ENCODE peak calls at places on chromosome 18, in ten cellular contexts. U is fibroblast of the aortic adventitia, R is brain microvascular endothelial cell, X is transverse colon, K is A549, T is fibroblast of lung, J is heart right ventricle, Y is endothelial cell, N is left ventricle myocardium inferior, H is neural progenitor cell. Z is an unnamed sample.

GRCh38 chr18:79786781-79787526 is 10.8 kb upstream of the KCNG2 start:
- DNase-seq in U (peak), R (no peak), X (no peak), K (no peak), T (no peak), J (no peak), Y (no peak), N (no peak), H (no peak), Z (no peak)

GRCh38 chr18:36247036-36247435 is 50.5 kb upstream of the FHOD3 start:
- DNase-seq in U (no peak), R (no peak), X (no peak), K (no peak), T (no peak), J (no peak), Y (no peak), N (no peak), H (no peak), Z (peak)

GRCh38 chr18:21826196-21826595 is 85.6 kb downstream of the MIB1 start:
- DNase-seq in U (peak), R (no peak), X (no peak), K (no peak), T (peak), J (no peak), Y (no peak), N (no peak), H (peak), Z (no peak)

GRCh38 chr18:31204169-31204568 is 41.5 kb upstream of the DSC1 start:
- DNase-seq in U (no peak), R (no peak), X (no peak), K (no peak), T (no peak), J (no peak), Y (no peak), N (no peak), H (no peak), Z (no peak)

GRCh38 chr18:79221136-79221535 is 151.9 kb downstream of the ATP9B start:
- DNase-seq in U (no peak), R (no peak), X (no peak), K (no peak), T (no peak), J (no peak), Y (no peak), N (no peak), H (no peak), Z (no peak)

GRCh38 chr18:27004056-27004829 is 138.7 kb upstream of the AQP4 start:
- DNase-seq in U (peak), R (peak), X (no peak), K (peak), T (peak), J (no peak), Y (no peak), N (no peak), H (peak), Z (no peak)

GRCh38 chr18:13539050-13539449 is 187.3 kb downstream of the FAM210A start:
- DNase-seq in U (no peak), R (no peak), X (peak), K (peak), T (no peak), J (no peak), Y (no peak), N (no peak), H (no peak), Z (no peak)

GRCh38 chr18:79607361-79607930 is 72.2 kb upstream of the CTDP1 start:
- DNase-seq in U (no peak), R (no peak), X (no peak), K (no peak), T (no peak), J (peak), Y (no peak), N (peak), H (no peak), Z (no peak)

GRCh38 chr18:29078272-29078671 is 901.3 kb upstream of the CDH2 start:
- DNase-seq in U (no peak), R (no peak), X (no peak), K (no peak), T (no peak), J (no peak), Y (no peak), N (no peak), H (no peak), Z (no peak)

GRCh38 chr18:11494093-11494492 is 115.3 kb upstream of the SLC35G4 start:
- DNase-seq in U (no peak), R (peak), X (no peak), K (no peak), T (peak), J (no peak), Y (no peak), N (no peak), H (no peak), Z (no peak)

GRCh38 chr18:11739893-11740292 is 50.8 kb downstream of the GNAL start:
- DNase-seq in U (no peak), R (no peak), X (no peak), K (no peak), T (no peak), J (no peak), Y (no peak), N (no peak), H (no peak), Z (no peak)

GRCh38 chr18:13267517-13267916 is 49.0 kb downstream of the LDLRAD4 start:
- DNase-seq in U (no peak), R (no peak), X (no peak), K (no peak), T (no peak), J (no peak), Y (no peak), N (no peak), H (no peak), Z (no peak)

GRCh38 chr18:76450452-76450851 is 44.6 kb downstream of the ZNF516 start:
- DNase-seq in U (peak), R (no peak), X (no peak), K (no peak), T (peak), J (no peak), Y (no peak), N (no peak), H (no peak), Z (no peak)

GRCh38 chr18:79819951-79820351 is 22.2 kb downstream of the KCNG2 start:
- DNase-seq in U (no peak), R (no peak), X (no peak), K (no peak), T (no peak), J (no peak), Y (no peak), N (no peak), H (no peak), Z (no peak)

GRCh38 chr18:70931942-70932814 is 643.3 kb downstream of the SOCS6 start:
- DNase-seq in U (peak), R (peak), X (no peak), K (peak), T (peak), J (no peak), Y (no peak), N (no peak), H (peak), Z (no peak)

GRCh38 chr18:63137999-63138448 is 181.5 kb downstream of the BCL2 start:
- DNase-seq in U (no peak), R (no peak), X (no peak), K (no peak), T (no peak), J (no peak), Y (peak), N (no peak), H (no peak), Z (no peak)

GRCh38 chr18:32289480-32290075 is 99.7 kb downstream of the MEP1B start:
- DNase-seq in U (peak), R (peak), X (peak), K (peak), T (peak), J (no peak), Y (peak), N (no peak), H (peak), Z (no peak)

GRCh38 chr18:21868770-21869169 is 128.2 kb downstream of the MIB1 start:
- DNase-seq in U (no peak), R (no peak), X (no peak), K (no peak), T (no peak), J (no peak), Y (no peak), N (no peak), H (no peak), Z (no peak)

GRCh38 chr18:79211844-79212243 is 142.7 kb downstream of the ATP9B start:
- DNase-seq in U (peak), R (no peak), X (no peak), K (no peak), T (no peak), J (no peak), Y (no peak), N (no peak), H (no peak), Z (no peak)

GRCh38 chr18:44733069-44733753 is 52.5 kb downstream of the SETBP1 start:
- DNase-seq in U (peak), R (peak), X (no peak), K (peak), T (peak), J (no peak), Y (no peak), N (no peak), H (no peak), Z (no peak)

GRCh38 chr18:58044370-58045264 is 591 bp downstream of the NEDD4L start:
- DNase-seq in U (peak), R (no peak), X (peak), K (peak), T (peak), J (peak), Y (peak), N (peak), H (peak), Z (no peak)
- TF ChIP-seq CTCF in U (no peak), R (no peak), X (peak), K (no peak), T (no peak), J (no peak), Y (peak), N (peak), H (no peak), Z (peak)

GRCh38 chr18:51151568-51152511 is 45.6 kb downstream of the MEX3C start:
- DNase-seq in U (no peak), R (no peak), X (peak), K (no peak), T (no peak), J (no peak), Y (no peak), N (no peak), H (no peak), Z (peak)
- TF ChIP-seq CTCF in U (no peak), R (no peak), X (no peak), K (no peak), T (no peak), J (no peak), Y (no peak), N (no peak), H (no peak), Z (no peak)

DNA sequence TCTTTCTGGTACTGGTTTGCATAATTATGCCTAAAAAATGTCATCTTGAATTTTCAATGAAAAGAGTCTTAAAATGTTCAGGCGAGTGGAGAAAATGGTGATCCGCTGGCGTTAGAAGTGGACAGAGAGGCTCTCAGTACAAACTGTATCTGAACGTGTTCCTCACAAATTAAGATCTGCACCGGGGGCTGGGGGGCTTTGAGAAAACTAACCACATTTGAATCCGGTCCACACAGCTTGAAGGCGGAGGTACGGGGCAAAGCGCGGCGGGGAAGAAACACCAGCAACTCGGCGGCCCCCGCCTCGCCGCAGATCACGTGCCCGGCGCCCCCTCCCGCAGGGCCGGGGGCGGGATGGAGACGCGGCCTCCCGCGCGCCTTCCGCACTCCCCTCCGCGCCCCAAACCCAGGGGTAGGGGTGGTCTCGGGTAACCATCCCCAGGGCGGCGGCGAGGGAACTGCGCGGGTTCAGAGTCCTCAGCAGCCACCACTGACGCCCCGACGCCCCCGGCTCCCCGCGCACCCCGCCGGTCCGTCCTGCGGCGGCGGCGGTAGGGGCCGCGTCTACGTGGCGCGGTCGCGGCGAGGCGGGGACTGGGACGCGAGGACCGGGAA is 531 bp downstream of the LPIN2 start:
- DNase-seq in U (no peak), R (no peak), X (peak), K (peak), T (peak), J (peak), Y (peak), N (peak), H (no peak), Z (no peak)
- TF ChIP-seq CTCF in U (no peak), R (no peak), X (no peak), K (no peak), T (no peak), J (no peak), Y (no peak), N (no peak), H (no peak), Z (no peak)

GRCh38 chr18:50340078-50340477 is 34.8 kb upstream of the SKA1 start:
- DNase-seq in U (no peak), R (no peak), X (no peak), K (no peak), T (no peak), J (no peak), Y (no peak), N (no peak), H (no peak), Z (no peak)
- TF ChIP-seq CTCF in U (no peak), R (peak), X (no peak), K (no peak), T (no peak), J (no peak), Y (no peak), N (no peak), H (peak), Z (no peak)

DNA sequence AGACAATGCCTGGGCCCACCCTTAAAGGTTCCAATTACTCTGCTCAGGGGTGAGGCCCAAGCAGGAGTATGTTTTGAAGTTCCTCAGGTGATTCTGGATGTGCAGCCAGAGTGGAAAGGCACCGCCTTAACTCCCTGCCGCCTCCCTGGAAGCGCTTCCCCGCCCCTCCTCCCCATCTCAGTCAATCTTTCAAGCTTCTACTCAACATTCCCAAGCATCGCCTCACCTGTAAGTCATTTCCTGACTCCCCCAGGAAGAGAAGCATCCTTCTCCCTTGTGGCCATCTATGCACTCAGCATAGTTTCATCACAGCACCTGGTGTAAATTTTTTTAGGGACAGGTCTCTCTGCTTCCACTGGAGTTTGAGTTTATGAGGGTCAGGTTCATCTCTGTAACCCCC is 67.5 kb downstream of the MYL12B start:
- DNase-seq in U (no peak), R (no peak), X (no peak), K (no peak), T (no peak), J (no peak), Y (no peak), N (no peak), H (no peak), Z (no peak)
- TF ChIP-seq CTCF in U (no peak), R (no peak), X (no peak), K (no peak), T (no peak), J (no peak), Y (no peak), N (no peak), H (no peak), Z (no peak)

GRCh38 chr18:8084160-8084559 is 517.0 kb downstream of the PTPRM start:
- DNase-seq in U (peak), R (peak), X (no peak), K (peak), T (peak), J (peak), Y (peak), N (no peak), H (peak), Z (no peak)
- TF ChIP-seq CTCF in U (peak), R (peak), X (peak), K (peak), T (peak), J (peak), Y (peak), N (peak), H (peak), Z (peak)